ENCODE peak calls at places on chromosomes 12 and 14, in seven cellular contexts. J, F, S, G, P, I and Y are unnamed samples.

GRCh38 chr12:27906658-27907473 is 65.7 kb downstream of the PTHLH start:
- DNase-seq in J (no peak), F (no peak), S (no peak), G (no peak), P (no peak), I (no peak), Y (no peak)

GRCh38 chr14:91202234-91202974 is 42.1 kb downstream of the GPR68 start:
- DNase-seq in J (peak), F (no peak), S (no peak), G (peak), P (no peak), I (no peak), Y (no peak)

GRCh38 chr12:52658196-52658595 is 6.2 kb upstream of the KRT2 start:
- DNase-seq in J (no peak), F (no peak), S (no peak), G (no peak), P (no peak), I (no peak), Y (no peak)

GRCh38 chr14:88209273-88209672 is 113.8 kb downstream of the KCNK10 start:
- DNase-seq in J (no peak), F (no peak), S (no peak), G (no peak), P (no peak), I (no peak), Y (no peak)

GRCh38 chr14:54782803-54783659 is 119.6 kb downstream of the GCH1 start:
- DNase-seq in J (no peak), F (peak), S (no peak), G (no peak), P (no peak), I (no peak), Y (no peak)

GRCh38 chr14:31950760-31951637 is 126.1 kb upstream of the ARHGAP5 start:
- DNase-seq in J (no peak), F (no peak), S (peak), G (peak), P (no peak), I (peak), Y (no peak)

GRCh38 chr12:70985850-70986249 is 65.3 kb upstream of the PTPRR start:
- DNase-seq in J (no peak), F (no peak), S (no peak), G (no peak), P (no peak), I (no peak), Y (no peak)

GRCh38 chr12:71865166-71865713 is 25.7 kb downstream of the TBC1D15 start:
- DNase-seq in J (peak), F (no peak), S (no peak), G (no peak), P (no peak), I (no peak), Y (no peak)

GRCh38 chr12:65681226-65681625 is 143.1 kb upstream of the HMGA2 start:
- DNase-seq in J (no peak), F (no peak), S (no peak), G (no peak), P (no peak), I (no peak), Y (no peak)

GRCh38 chr12:89080797-89081470 is 271.4 kb downstream of the DUSP6 start:
- DNase-seq in J (peak), F (no peak), S (no peak), G (no peak), P (no peak), I (no peak), Y (no peak)

GRCh38 chr12:5648692-5649338 is 216.9 kb downstream of the NTF3 start:
- DNase-seq in J (no peak), F (peak), S (peak), G (no peak), P (no peak), I (no peak), Y (peak)

GRCh38 chr14:99517643-99518381 is 36.6 kb downstream of the CCNK start:
- DNase-seq in J (no peak), F (no peak), S (no peak), G (no peak), P (no peak), I (peak), Y (no peak)

GRCh38 chr12:3243376-3244084 is 166.4 kb downstream of the TSPAN9 start:
- DNase-seq in J (no peak), F (no peak), S (no peak), G (no peak), P (no peak), I (no peak), Y (no peak)

GRCh38 chr12:94430304-94430703 is 29.4 kb downstream of the CEP83 start:
- DNase-seq in J (no peak), F (no peak), S (no peak), G (no peak), P (no peak), I (no peak), Y (no peak)

GRCh38 chr14:75301666-75302325 is 23.2 kb downstream of the FOS start:
- DNase-seq in J (peak), F (no peak), S (no peak), G (peak), P (no peak), I (no peak), Y (no peak)

GRCh38 chr14:64800000-64800399 is 79.7 kb downstream of the SPTB start:
- DNase-seq in J (peak), F (peak), S (no peak), G (no peak), P (no peak), I (peak), Y (peak)

GRCh38 chr12:98973395-98973794 is 328.3 kb downstream of the APAF1 start:
- DNase-seq in J (no peak), F (no peak), S (no peak), G (no peak), P (no peak), I (no peak), Y (peak)

GRCh38 chr14:92986254-92987147 is 63.6 kb downstream of the CHGA start:
- DNase-seq in J (peak), F (peak), S (no peak), G (no peak), P (no peak), I (peak), Y (no peak)

GRCh38 chr14:85934123-85934885 is 404.4 kb downstream of the FLRT2 start:
- DNase-seq in J (peak), F (peak), S (no peak), G (no peak), P (peak), I (peak), Y (no peak)

DNA sequence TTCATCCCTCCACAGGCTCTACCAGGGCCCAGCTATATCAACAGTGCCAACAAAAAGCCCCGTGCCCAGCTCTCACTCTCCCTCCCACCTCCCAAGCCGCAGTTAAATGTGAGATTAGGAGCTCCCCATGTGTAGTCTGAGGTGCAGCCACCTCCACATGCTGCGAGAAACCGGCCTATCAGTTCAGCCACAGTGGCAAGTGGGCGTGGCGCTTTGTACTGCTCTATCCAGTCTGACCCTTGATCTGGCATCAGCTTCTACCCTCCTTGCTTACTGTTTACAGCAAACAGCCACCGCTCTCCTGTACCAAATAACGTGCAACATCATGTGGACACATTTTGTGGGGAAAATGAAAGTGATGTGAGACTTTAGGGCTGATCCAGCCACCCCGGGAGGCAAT is 1.7 kb downstream of the PLEK2 start:
- DNase-seq in J (no peak), F (no peak), S (no peak), G (peak), P (no peak), I (no peak), Y (no peak)
- TF ChIP-seq MAX in J (no peak), F (no peak), S (no peak), G (no peak), P (no peak), I (no peak), Y (no peak)

GRCh38 chr14:24159777-24160498 is 1.1 kb upstream of the IRF9 start:
- DNase-seq in J (no peak), F (no peak), S (no peak), G (no peak), P (no peak), I (no peak), Y (no peak)

GRCh38 chr14:24160850-24161804 is at the start of gene IRF9:
- DNase-seq in J (peak), F (peak), S (peak), G (peak), P (peak), I (peak), Y (peak)

GRCh38 chr14:24162083-24162482 is 1.0 kb downstream of the IRF9 start:
- DNase-seq in J (no peak), F (no peak), S (no peak), G (no peak), P (no peak), I (no peak), Y (no peak)

GRCh38 chr14:24157331-24157730 is 3.7 kb upstream of the IRF9 start:
- DNase-seq in J (no peak), F (no peak), S (no peak), G (no peak), P (no peak), I (no peak), Y (no peak)

GRCh38 chr14:24160499-24160849 is 591 bp upstream of the IRF9 start:
- DNase-seq in J (no peak), F (no peak), S (no peak), G (no peak), P (no peak), I (no peak), Y (no peak)
- H3K9ac ChIP-seq in J (no peak), F (no peak), S (no peak), G (no peak), P (peak), I (no peak), Y (no peak)

GRCh38 chr12:120421701-120422100 is 16.2 kb upstream of the COX6A1 start:
- DNase-seq in J (no peak), F (no peak), S (no peak), G (no peak), P (no peak), I (no peak), Y (no peak)
- TF ChIP-seq MAX in J (no peak), F (no peak), S (no peak), G (no peak), P (no peak), I (no peak), Y (no peak)

DNA sequence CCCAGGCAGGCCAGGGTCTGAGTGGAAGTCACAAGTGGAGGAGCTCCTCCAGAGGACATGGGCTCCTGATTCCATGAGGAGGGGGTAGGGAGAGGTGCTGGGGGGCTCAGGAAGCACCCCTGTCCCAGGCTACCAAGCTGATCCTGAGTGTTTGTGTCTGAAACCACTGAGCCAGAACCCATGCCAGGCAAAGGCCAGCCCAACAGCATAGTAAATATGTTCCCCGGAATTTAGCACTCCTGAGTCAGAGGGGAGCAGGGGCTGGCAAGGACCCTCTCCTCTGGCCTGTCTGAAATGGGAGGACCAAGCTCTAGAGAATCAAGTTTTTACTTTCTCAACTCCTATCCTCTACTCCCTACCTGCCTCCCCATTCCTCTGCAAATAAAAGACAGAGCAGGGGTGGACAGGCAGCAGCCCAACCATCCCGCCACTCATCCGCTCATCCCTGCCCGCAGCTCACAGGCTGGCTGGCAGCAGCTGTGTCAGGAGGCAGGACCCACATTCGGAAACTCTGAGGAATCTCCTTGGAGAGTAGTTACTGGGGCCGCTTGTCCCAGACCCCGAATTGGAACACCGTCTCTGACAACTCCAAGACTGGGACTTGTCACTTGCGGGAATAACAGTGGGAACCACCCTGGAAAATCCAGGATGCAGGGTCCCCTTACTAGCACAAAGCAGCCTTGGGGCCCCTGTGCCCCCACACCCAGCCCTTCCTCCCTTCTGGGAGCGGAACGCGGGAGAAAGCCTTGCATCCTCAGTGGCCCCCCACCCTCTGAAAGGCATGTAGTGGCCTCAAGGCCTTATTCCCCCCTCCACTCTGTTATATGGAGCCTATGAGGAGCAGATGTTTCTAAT is 102.5 kb downstream of the ZFP36L1 start:
- DNase-seq in J (no peak), F (no peak), S (no peak), G (no peak), P (no peak), I (peak), Y (no peak)
- H3K9ac ChIP-seq in J (no peak), F (no peak), S (no peak), G (no peak), P (no peak), I (no peak), Y (no peak)

GRCh38 chr14:86936556-86936955 is 1056.4 kb downstream of the GALC start:
- DNase-seq in J (no peak), F (no peak), S (no peak), G (no peak), P (no peak), I (no peak), Y (no peak)

GRCh38 chr14:86938356-86938755 is 1054.6 kb downstream of the GALC start:
- DNase-seq in J (no peak), F (no peak), S (no peak), G (no peak), P (no peak), I (no peak), Y (no peak)

GRCh38 chr14:86934196-86934595 is 1058.8 kb downstream of the GALC start:
- DNase-seq in J (no peak), F (no peak), S (no peak), G (no peak), P (no peak), I (no peak), Y (no peak)

GRCh38 chr14:86933460-86933859 is 1059.5 kb downstream of the GALC start:
- DNase-seq in J (no peak), F (no peak), S (no peak), G (no peak), P (no peak), I (no peak), Y (no peak)

DNA sequence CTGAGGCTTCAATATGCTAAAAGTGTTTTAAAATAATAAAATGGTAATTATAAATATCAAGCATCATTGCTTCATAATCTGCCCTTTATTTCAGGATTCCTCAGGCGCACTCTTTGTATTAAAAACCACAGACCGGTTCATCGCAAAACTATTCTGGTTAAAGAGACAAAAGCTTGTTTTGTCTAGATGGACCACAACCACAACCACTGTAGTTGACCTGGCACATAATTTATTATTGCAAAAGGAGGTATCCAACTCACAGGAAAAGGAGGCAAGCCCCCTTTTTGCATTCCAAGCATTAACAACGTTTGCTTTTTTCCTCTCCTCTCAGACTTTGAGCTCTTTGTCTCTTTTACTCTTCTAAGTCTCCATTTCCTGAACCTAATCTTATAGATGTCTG is 1057.7 kb downstream of the GALC start:
- DNase-seq in J (no peak), F (no peak), S (no peak), G (no peak), P (no peak), I (no peak), Y (no peak)
- TF ChIP-seq MAX in J (no peak), F (no peak), S (no peak), G (no peak), P (no peak), I (no peak), Y (no peak)

DNA sequence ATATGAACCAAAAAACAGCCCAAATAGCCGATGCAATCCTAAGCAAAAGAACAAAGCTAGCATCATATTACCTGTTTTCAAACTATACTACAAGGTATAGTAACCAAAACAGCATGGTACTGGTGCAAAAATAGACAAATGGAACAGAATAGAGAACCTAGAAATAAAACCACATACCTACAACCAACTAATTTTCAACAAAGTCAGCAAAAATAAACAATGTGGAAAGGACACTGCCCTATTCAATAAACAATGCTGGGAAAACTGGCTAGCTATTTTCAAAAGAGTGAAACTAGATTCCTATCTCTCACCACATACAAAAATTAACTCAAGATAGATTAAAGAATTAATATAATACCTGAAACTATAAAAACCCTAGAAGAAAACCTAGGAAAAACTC is 17.8 kb upstream of the STAB2 start:
- DNase-seq in J (no peak), F (no peak), S (no peak), G (no peak), P (no peak), I (no peak), Y (no peak)
- H3K9ac ChIP-seq in J (no peak), F (no peak), S (no peak), G (no peak), P (no peak), I (no peak), Y (no peak)

DNA sequence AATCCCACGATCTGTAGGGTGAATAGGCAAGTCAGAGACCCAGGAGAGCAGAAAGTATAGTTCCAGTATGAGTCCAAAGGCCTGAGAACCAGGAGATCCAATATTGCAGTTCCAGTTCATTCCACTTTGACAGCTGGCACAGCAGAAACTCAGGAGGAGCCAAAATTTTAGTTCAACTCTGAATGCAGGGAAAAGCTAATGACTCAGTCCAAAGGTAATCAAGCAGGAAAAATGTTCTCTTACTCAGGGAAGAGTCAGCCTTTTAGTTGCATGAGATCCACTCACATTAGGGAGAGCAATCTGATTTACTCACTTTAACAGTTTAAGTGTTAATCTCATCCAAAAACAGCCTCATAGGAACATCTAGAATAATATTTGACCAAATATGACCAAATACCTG is 130.2 kb upstream of the LRFN5 start:
- DNase-seq in J (no peak), F (no peak), S (no peak), G (no peak), P (no peak), I (no peak), Y (no peak)
- TF ChIP-seq MAX in J (no peak), F (no peak), S (no peak), G (no peak), P (no peak), I (no peak), Y (no peak)

DNA sequence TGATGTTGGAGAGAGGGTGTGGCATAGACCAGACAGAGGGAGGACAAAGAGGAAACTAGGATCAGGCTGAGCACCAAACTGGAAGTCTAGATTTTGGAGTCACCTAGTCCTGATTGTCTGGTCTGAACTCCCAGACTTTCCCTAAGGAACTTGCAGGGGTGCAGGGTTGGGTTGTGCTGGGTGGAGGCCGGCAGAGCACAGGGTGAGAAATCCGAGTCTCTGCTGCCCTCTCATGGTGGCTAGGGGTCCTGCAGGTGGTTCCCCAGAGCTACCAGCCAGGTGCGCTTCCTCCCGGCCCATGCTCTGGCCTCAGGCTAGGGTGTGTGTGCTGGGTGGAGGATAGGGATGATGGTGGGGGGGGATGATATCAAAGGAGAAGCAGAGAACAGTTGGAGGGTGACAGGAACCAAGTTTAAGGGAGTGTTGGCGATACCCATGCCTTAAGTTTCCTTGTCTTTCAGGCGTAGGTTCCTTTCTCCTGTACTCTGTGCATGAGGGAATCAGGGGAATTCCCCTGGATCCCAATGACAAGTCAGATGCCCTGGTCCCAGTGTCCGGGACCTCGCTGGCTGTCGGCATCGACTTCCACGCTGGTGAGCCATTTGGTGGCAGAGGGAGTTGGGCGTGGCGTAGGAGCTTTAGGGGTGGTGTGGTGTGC is 33.5 kb upstream of the NXPH4 start:
- DNase-seq in J (peak), F (peak), S (peak), G (peak), P (peak), I (peak), Y (peak)
- H3K9ac ChIP-seq in J (no peak), F (no peak), S (no peak), G (no peak), P (no peak), I (no peak), Y (no peak)